ENCODE peak calls at places on chromosome 21, in four cellular contexts. One of them, this sample, is unnamed. For H3K9me3, the result is how much of the 10 kb centered on the place peaks cover.

GRCh38 chr21:32256873-32257620 is 21.8 kb downstream of the MIS18A start:
- DNase-seq in mammary epithelial cell: peak
- DNase-seq in K562: no peak
- DNase-seq in PC-3: peak
- DNase-seq in this sample: peak

GRCh38 chr21:32424674-32425073 is 12.2 kb downstream of the EVA1C start:
- DNase-seq in PC-3: peak
- DNase-seq in mammary epithelial cell: no peak
- DNase-seq in K562: no peak
- DNase-seq in this sample: peak

GRCh38 chr21:27566521-27566920 is 599.6 kb upstream of the ADAMTS5 start:
- DNase-seq in K562: no peak
- DNase-seq in PC-3: no peak
- DNase-seq in mammary epithelial cell: no peak
- DNase-seq in this sample: no peak

GRCh38 chr21:31597683-31598082 is 61.8 kb upstream of the SOD1 start:
- DNase-seq in K562: peak
- DNase-seq in mammary epithelial cell: no peak
- DNase-seq in PC-3: no peak
- DNase-seq in this sample: no peak

GRCh38 chr21:35840197-35840799 is 220.0 kb downstream of the SETD4 start:
- DNase-seq in PC-3: peak
- DNase-seq in mammary epithelial cell: peak
- DNase-seq in K562: peak
- DNase-seq in this sample: peak

GRCh38 chr21:43733529-43734071 is 14.7 kb downstream of the PDXK start:
- DNase-seq in K562: no peak
- DNase-seq in mammary epithelial cell: peak
- DNase-seq in PC-3: no peak
- DNase-seq in this sample: peak

GRCh38 chr21:31180256-31181088 is 142.2 kb upstream of the KRTAP19-8 start:
- DNase-seq in mammary epithelial cell: peak
- DNase-seq in K562: peak
- DNase-seq in PC-3: peak
- DNase-seq in this sample: no peak

GRCh38 chr21:36700961-36701911 is 2.3 kb downstream of the SIM2 start:
- DNase-seq in K562: peak
- DNase-seq in mammary epithelial cell: no peak
- DNase-seq in PC-3: peak
- DNase-seq in this sample: no peak

GRCh38 chr21:17438642-17439041 is 74.2 kb upstream of the CXADR start:
- DNase-seq in mammary epithelial cell: no peak
- DNase-seq in PC-3: no peak
- DNase-seq in K562: no peak
- DNase-seq in this sample: no peak

GRCh38 chr21:36150192-36150711 is 6.4 kb upstream of the DOP1B start:
- DNase-seq in K562: no peak
- DNase-seq in PC-3: no peak
- DNase-seq in mammary epithelial cell: no peak
- DNase-seq in this sample: peak

GRCh38 chr21:26804895-26805609 is 40.2 kb downstream of the ADAMTS1 start:
- DNase-seq in K562: no peak
- DNase-seq in PC-3: no peak
- DNase-seq in mammary epithelial cell: no peak
- DNase-seq in this sample: peak

GRCh38 chr21:29175408-29176147 is 45.1 kb downstream of the MAP3K7CL start:
- DNase-seq in K562: no peak
- DNase-seq in mammary epithelial cell: no peak
- DNase-seq in PC-3: peak
- DNase-seq in this sample: no peak

GRCh38 chr21:36321325-36322082 is 1.5 kb downstream of the MORC3 start:
- DNase-seq in PC-3: peak
- DNase-seq in K562: peak
- DNase-seq in mammary epithelial cell: peak
- DNase-seq in this sample: peak

GRCh38 chr21:25243809-25244208 is 363.5 kb downstream of the MRPL39 start:
- DNase-seq in mammary epithelial cell: no peak
- DNase-seq in PC-3: no peak
- DNase-seq in K562: no peak
- DNase-seq in this sample: no peak

GRCh38 chr21:28111151-28111619 is 881.5 kb downstream of the LTN1 start:
- DNase-seq in mammary epithelial cell: no peak
- DNase-seq in PC-3: no peak
- DNase-seq in K562: no peak
- DNase-seq in this sample: peak

GRCh38 chr21:27213328-27213727 is 246.4 kb upstream of the ADAMTS5 start:
- DNase-seq in K562: no peak
- DNase-seq in PC-3: peak
- DNase-seq in mammary epithelial cell: no peak
- DNase-seq in this sample: no peak

GRCh38 chr21:36859744-36860501 is 106.5 kb downstream of the HLCS start:
- DNase-seq in mammary epithelial cell: peak
- DNase-seq in K562: peak
- DNase-seq in PC-3: peak
- DNase-seq in this sample: no peak

GRCh38 chr21:46202592-46203202 is 18.4 kb upstream of the SPATC1L start:
- DNase-seq in K562: no peak
- DNase-seq in PC-3: no peak
- DNase-seq in mammary epithelial cell: no peak
- DNase-seq in this sample: no peak

GRCh38 chr21:37032877-37033471 is 26.5 kb downstream of the RIPPLY3 start:
- DNase-seq in PC-3: peak
- DNase-seq in mammary epithelial cell: peak
- DNase-seq in K562: no peak
- DNase-seq in this sample: peak

GRCh38 chr21:30839304-30839703 is 9.7 kb upstream of the KRTAP7-1 start:
- DNase-seq in mammary epithelial cell: peak
- DNase-seq in PC-3: peak
- DNase-seq in K562: peak
- DNase-seq in this sample: no peak

GRCh38 chr21:43924421-43925095 is 59.5 kb downstream of the AGPAT3 start:
- DNase-seq in PC-3: no peak
- DNase-seq in K562: no peak
- DNase-seq in mammary epithelial cell: no peak
- DNase-seq in this sample: no peak

GRCh38 chr21:31334648-31335121 is 9.4 kb downstream of the TIAM1 start:
- DNase-seq in PC-3: no peak
- DNase-seq in K562: no peak
- DNase-seq in mammary epithelial cell: no peak
- DNase-seq in this sample: peak

GRCh38 chr21:46054447-46054846 is 43.5 kb upstream of the COL6A2 start:
- DNase-seq in PC-3: no peak
- DNase-seq in K562: no peak
- DNase-seq in mammary epithelial cell: no peak
- DNase-seq in this sample: peak

GRCh38 chr21:46081862-46082637 is 15.9 kb upstream of the COL6A2 start:
- DNase-seq in mammary epithelial cell: no peak
- DNase-seq in PC-3: no peak
- DNase-seq in K562: no peak
- DNase-seq in this sample: no peak

DNA sequence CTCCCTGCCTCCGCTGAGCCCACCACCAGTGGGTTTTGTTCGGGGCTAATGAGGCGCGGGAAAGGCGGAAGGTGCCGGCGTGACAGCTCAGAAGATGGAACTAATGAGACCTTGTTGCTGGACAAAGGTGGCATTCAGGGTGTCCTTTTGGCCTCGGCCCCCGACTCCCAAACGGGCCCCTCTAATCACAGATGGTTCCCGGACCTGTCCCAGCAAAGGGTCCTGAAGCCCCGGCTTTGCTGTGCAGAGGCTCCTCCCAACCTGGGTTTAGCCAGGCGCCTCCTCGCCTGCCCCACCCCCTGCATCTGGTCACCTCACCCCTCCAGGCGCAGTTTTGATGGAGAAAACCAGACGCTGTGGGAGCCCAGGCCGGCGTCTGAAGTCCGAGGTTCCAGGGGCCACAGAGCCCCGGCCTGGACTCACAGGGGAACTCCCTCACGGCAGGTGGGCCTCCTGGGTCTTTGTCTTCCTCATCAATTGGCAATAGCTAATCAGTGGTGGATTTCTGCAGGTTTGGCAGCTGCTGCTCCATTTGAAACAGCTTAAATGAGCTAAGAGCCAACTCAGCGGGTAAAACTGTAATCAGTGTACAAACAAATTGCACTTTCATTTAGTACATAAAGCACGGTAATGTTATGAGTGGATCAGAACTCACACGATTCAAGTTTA is 44.3 kb upstream of the ADARB1 start:
- DNase-seq in mammary epithelial cell: no peak
- DNase-seq in K562: no peak
- DNase-seq in PC-3: no peak
- DNase-seq in this sample: no peak
- TF ChIP-seq EZH2 in mammary epithelial cell: no peak
- TF ChIP-seq EZH2 in K562: no peak
- TF ChIP-seq EZH2 in PC-3: no peak
- TF ChIP-seq EZH2 in this sample: no peak

GRCh38 chr21:22062472-22063139 is 1064.4 kb downstream of the NCAM2 start:
- DNase-seq in PC-3: no peak
- DNase-seq in K562: no peak
- DNase-seq in mammary epithelial cell: no peak
- DNase-seq in this sample: no peak
- H3K9me3 ChIP-seq in PC-3: under half
- H3K9me3 ChIP-seq in K562: under half
- H3K9me3 ChIP-seq in mammary epithelial cell: under half
- H3K9me3 ChIP-seq in this sample: under half

GRCh38 chr21:33801424-33802405 is 113.9 kb downstream of the ATP5PO start:
- DNase-seq in mammary epithelial cell: peak
- DNase-seq in PC-3: peak
- DNase-seq in K562: no peak
- DNase-seq in this sample: peak
- H3K4me2 ChIP-seq in mammary epithelial cell: peak
- H3K4me2 ChIP-seq in PC-3: peak
- H3K4me2 ChIP-seq in K562: no peak
- H3K4me2 ChIP-seq in this sample: no peak

DNA sequence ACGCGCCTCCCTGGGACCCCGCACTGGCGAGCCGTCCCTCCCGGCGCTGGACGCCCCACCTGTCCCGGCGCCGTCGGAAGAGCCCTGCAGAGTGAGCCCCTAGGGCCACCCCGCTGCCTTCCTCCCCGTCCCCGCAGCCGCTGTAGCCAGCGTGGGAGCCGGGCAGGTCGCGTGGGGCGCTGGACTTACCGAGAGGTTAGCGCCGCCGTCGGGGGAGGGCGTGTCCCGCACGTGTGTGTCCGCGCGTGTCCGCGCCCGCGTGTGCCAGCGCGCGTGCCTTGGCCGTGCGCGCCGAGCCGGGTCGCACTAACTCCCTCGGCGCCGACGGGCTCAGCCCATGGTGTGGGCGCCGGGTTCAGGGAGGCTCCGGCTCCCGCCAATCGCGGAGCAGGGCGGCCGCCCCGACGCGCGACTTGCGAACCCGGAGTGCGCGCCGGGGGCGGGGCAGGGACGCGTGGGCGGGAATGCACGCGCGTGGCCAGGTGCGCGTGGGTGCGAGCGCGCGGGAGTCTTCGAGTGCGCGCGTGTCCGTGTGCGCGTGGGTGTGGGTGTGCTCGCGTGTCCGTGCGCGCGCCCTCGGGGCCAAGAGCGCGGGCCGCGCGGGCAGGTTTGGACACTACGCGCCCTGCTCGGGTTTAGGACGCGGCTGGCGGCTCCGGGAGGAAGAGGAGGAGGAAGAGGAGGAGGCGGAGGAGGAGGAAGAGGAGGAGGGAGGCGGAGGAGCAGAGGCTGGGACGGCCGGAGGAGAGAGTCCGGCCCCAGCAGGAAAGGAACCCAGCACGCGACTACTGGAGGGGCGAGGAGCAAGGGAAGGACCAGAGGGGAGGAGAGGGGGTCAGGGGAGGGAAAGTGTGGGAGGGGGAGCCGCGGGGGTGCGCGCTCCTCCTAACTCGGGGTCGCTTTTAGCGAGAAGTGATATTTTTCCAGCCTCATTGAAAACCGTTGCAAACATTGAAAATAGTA is 145.1 kb upstream of the ETS2 start:
- DNase-seq in PC-3: no peak
- DNase-seq in mammary epithelial cell: no peak
- DNase-seq in K562: no peak
- DNase-seq in this sample: no peak
- TF ChIP-seq EZH2 in PC-3: no peak
- TF ChIP-seq EZH2 in mammary epithelial cell: no peak
- TF ChIP-seq EZH2 in K562: no peak
- TF ChIP-seq EZH2 in this sample: peak

DNA sequence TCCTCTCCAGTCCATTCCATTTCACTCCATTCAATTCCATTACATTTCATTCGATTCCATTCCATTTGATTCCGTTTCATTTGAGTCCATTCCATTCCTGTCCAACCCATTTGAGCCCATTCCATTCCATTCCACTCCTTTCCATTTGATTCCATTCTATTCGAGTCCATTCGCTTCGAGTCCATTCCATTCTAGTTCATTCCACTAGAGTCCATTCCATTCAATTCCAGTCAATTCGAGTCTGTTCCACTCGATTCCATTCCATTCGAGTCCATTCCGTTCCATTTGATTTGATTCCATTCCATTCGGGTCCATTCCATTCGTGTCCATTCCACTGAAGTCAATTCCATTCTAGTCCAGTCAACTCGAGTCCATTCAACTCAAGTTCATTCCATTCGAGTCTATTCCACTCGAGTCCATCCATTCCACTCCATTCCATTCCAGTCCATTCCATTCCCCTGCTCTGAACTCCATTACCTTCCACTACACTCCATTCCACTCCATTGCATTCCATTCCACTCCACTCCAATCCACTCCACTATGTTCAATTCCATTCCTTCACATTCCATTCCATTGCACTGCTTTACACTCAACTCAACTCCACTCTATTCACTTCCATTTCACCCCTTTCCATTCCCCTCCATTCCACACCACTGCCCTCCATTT is 2569.4 kb upstream of the TPTE start:
- DNase-seq in K562: no peak
- DNase-seq in mammary epithelial cell: no peak
- DNase-seq in PC-3: no peak
- DNase-seq in this sample: no peak
- H3K9me3 ChIP-seq in K562: under half
- H3K9me3 ChIP-seq in mammary epithelial cell: half or more
- H3K9me3 ChIP-seq in PC-3: half or more
- H3K9me3 ChIP-seq in this sample: half or more

DNA sequence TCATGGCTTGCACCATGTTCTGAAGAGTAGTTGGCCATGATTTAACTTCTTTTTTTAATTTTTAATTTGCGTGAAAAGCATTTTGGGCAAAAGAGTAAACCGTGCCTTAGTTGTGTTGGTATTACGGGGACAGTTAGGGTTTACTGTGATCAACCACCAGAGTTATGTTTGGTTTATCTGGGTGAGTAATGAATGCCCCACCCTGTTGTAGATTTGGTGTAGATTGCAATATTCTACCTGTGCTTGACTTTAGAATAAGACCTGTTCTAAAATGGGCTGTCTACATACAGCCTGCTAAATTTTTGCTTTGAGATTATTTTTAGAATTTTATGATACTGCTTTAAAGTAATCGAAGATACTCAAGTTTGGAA is 1.4 kb downstream of the USP25 start:
- DNase-seq in K562: peak
- DNase-seq in PC-3: peak
- DNase-seq in mammary epithelial cell: peak
- DNase-seq in this sample: no peak
- H3K4me2 ChIP-seq in K562: peak
- H3K4me2 ChIP-seq in PC-3: peak
- H3K4me2 ChIP-seq in mammary epithelial cell: peak
- H3K4me2 ChIP-seq in this sample: peak